ENCODE peak calls at places on chromosomes 12 and 14, in six cellular contexts. Y, K, U, Z, O and R are unnamed samples.

GRCh38 chr14:54792288-54792687 is 110.3 kb downstream of the GCH1 start:
- DNase-seq in U (no peak), O (no peak), Y (no peak), K (peak), Z (no peak), R (no peak)

GRCh38 chr14:34997762-34998161 is 15.0 kb downstream of the SRP54 start:
- DNase-seq in K (peak), O (no peak), U (no peak), Z (no peak), Y (no peak), R (no peak)

GRCh38 chr14:30317729-30318128 is 241.2 kb upstream of the G2E3 start:
- DNase-seq in Z (no peak), O (no peak), U (no peak), Y (no peak), K (no peak), R (no peak)

GRCh38 chr12:75560167-75560566 is 48.8 kb upstream of the KRR1 start:
- DNase-seq in Z (peak), K (no peak), O (no peak), Y (peak), U (no peak), R (peak)

GRCh38 chr12:114762490-114763110 is 78.6 kb upstream of the TBX3 start:
- DNase-seq in K (no peak), Y (no peak), U (no peak), Z (peak), O (no peak), R (peak)

GRCh38 chr12:65282840-65283239 is 4.4 kb downstream of the MSRB3 start:
- DNase-seq in U (no peak), K (no peak), O (no peak), Z (no peak), Y (no peak), R (no peak)

GRCh38 chr12:114735680-114736374 is 51.9 kb upstream of the TBX3 start:
- DNase-seq in Y (no peak), O (no peak), K (peak), Z (no peak), U (no peak), R (no peak)

GRCh38 chr14:76495983-76496382 is 120.0 kb downstream of the ESRRB start:
- DNase-seq in U (no peak), O (no peak), Y (no peak), K (no peak), Z (no peak), R (no peak)

GRCh38 chr14:91896419-91896818 is 29.1 kb upstream of the TC2N start:
- DNase-seq in U (no peak), O (no peak), Y (no peak), Z (no peak), K (no peak), R (no peak)

GRCh38 chr12:109085590-109085989 is 7.7 kb downstream of the ALKBH2 start:
- DNase-seq in U (no peak), Z (no peak), O (no peak), Y (no peak), K (no peak), R (no peak)

GRCh38 chr12:83758889-83759631 is 1072.4 kb downstream of the TMTC2 start:
- DNase-seq in Y (no peak), U (no peak), O (no peak), Z (no peak), K (no peak), R (no peak)

GRCh38 chr12:5244513-5244972 is 187.4 kb upstream of the NTF3 start:
- DNase-seq in U (no peak), O (no peak), K (peak), Z (no peak), Y (no peak), R (no peak)

DNA sequence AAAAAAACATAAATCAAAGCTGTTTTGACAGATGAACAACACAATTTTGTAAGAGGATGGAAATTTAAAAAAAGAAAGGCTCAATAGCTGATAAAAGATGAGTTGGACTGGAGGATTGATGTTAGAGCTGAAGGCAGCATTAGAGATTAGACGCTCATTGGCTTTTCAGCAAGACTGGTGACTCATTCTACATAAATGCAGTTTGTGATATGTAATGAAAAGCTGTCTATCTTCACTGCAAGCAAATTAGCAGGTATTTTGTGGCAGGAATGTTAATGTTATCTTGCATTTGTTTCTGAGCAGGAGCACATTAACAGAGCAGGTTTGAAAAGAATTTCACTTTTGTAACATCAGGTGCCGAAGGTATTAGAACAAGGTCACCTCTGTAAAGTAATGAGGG is 442.7 kb upstream of the NOVA1 start:
- DNase-seq in O (no peak), Z (no peak), U (no peak), Y (no peak), K (no peak), R (no peak)
- H3K4me3 ChIP-seq in O (no peak), Z (no peak), U (no peak), Y (no peak), K (no peak), R (no peak)

DNA sequence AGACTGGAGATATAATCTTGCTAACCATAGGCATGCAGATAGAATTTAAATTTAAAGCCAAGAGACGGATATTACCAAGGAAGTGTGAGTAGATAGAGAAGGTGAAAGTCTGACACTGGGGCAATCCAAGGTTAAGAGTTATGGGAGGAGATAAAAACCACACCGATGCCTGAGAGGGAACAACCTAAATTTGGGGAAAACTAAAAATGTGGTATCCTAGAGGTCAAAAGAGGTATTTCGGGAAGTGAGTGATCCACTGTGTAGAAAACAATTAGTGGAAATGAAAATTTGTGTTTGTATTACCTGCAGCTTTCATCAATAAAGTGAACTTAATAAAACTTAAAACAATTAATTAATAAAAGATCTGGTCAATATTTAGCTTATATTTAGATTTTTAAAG is 269.0 kb upstream of the RPL10L start:
- DNase-seq in U (no peak), Z (no peak), O (no peak), K (no peak), Y (no peak), R (no peak)
- TF ChIP-seq CTCF in U (no peak), Z (no peak), O (no peak), K (peak), Y (no peak), R (no peak)

GRCh38 chr14:68211886-68212285 is 392.3 kb downstream of the RAD51B start:
- DNase-seq in Z (no peak), O (no peak), U (no peak), Y (peak), K (no peak), R (no peak)

GRCh38 chr14:68208218-68208617 is 388.6 kb downstream of the RAD51B start:
- DNase-seq in Z (no peak), Y (no peak), U (no peak), O (no peak), K (no peak), R (no peak)

GRCh38 chr14:68211421-68211820 is 391.8 kb downstream of the RAD51B start:
- DNase-seq in U (no peak), Z (no peak), Y (no peak), K (no peak), O (no peak), R (no peak)

GRCh38 chr14:68208726-68209125 is 389.1 kb downstream of the RAD51B start:
- DNase-seq in Z (no peak), Y (no peak), K (no peak), O (no peak), U (no peak), R (no peak)

DNA sequence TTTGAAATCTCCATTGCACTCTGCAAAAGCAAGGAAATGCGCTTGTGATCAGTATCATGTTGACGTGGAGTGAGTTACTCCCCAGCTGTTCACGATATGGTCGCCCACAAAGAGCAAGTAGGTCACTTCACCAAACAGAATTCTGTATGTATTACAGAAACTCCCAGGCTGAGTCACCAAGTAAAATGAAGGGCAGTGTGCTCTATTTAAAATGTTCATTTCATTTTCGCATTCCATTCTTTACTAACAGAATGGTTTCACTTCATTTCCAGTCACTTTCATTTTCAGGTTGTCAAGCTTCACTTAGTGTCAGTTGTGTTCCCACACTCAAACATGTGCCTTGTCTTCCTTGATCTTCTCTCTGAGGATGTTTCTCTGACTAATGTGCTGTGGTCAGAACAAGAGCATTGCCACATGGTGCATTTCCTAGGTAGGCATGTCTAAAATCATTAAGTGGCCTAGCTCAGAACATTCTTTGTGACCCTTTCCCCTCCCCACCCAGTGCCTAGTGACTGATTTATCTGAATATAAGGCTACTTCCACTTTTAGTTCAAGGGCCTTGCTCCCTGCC is 391.2 kb downstream of the RAD51B start:
- DNase-seq in O (no peak), U (no peak), Z (peak), K (no peak), Y (peak), R (peak)
- H3K4me3 ChIP-seq in O (no peak), U (peak), Z (no peak), K (no peak), Y (no peak), R (peak)

GRCh38 chr14:102982852-102983470 is 60.5 kb downstream of the AMN start:
- DNase-seq in Y (no peak), O (no peak), U (no peak), Z (no peak), K (no peak), R (no peak)
- TF ChIP-seq CTCF in Y (no peak), O (no peak), U (no peak), Z (no peak), K (peak), R (no peak)

GRCh38 chr12:52278530-52278929 is 4.1 kb downstream of the KRT86 start:
- DNase-seq in Z (no peak), Y (no peak), U (no peak), O (no peak), K (peak), R (no peak)
- H3K4me3 ChIP-seq in Z (no peak), Y (no peak), U (peak), O (no peak), K (peak), R (peak)

GRCh38 chr12:6715130-6715529 is 8.7 kb upstream of the COPS7A start:
- DNase-seq in O (no peak), Y (no peak), U (no peak), K (no peak), Z (no peak), R (no peak)
- TF ChIP-seq CTCF in O (no peak), Y (no peak), U (no peak), K (no peak), Z (no peak), R (no peak)